ENCODE peak calls at places on chromosomes 2 and 18, in ten cellular contexts. A, E, U, K, D, C, Y, I, B and J are unnamed samples.

GRCh38 chr2:96116879-96117533 is 635 bp upstream of the ADRA2B start:
- DNase-seq in A (peak), E (peak), U (peak), K (peak), D (no peak), C (peak), Y (no peak), I (no peak), B (peak), J (peak)

GRCh38 chr2:224360801-224361251 is 41.1 kb downstream of the FAM124B start:
- DNase-seq in A (no peak), E (no peak), U (peak), K (peak), D (no peak), C (no peak), Y (no peak), I (no peak), B (no peak), J (no peak)

GRCh38 chr2:131016826-131017596 is 76.2 kb downstream of the FAM168B start:
- DNase-seq in A (no peak), E (no peak), U (peak), K (peak), D (peak), C (no peak), Y (peak), I (peak), B (no peak), J (no peak)

GRCh38 chr2:119230219-119230618 is 6.6 kb downstream of the STEAP3 start:
- DNase-seq in A (no peak), E (no peak), U (no peak), K (no peak), D (no peak), C (no peak), Y (no peak), I (no peak), B (no peak), J (no peak)

GRCh38 chr2:70596739-70597138 is 43.1 kb upstream of the TGFA start:
- DNase-seq in A (no peak), E (no peak), U (peak), K (peak), D (no peak), C (no peak), Y (peak), I (no peak), B (no peak), J (no peak)

GRCh38 chr18:74775239-74775638 is 177.6 kb downstream of the ZNF407 start:
- DNase-seq in A (no peak), E (no peak), U (peak), K (peak), D (peak), C (no peak), Y (peak), I (peak), B (no peak), J (peak)

GRCh38 chr18:51196116-51196810 is 1.2 kb downstream of the MEX3C start:
- DNase-seq in A (no peak), E (peak), U (peak), K (peak), D (no peak), C (peak), Y (peak), I (peak), B (peak), J (no peak)

GRCh38 chr2:161139098-161139987 is 20.9 kb upstream of the TANK start:
- DNase-seq in A (no peak), E (peak), U (peak), K (peak), D (no peak), C (no peak), Y (peak), I (peak), B (no peak), J (no peak)

GRCh38 chr2:206232287-206233035 is 42.0 kb upstream of the ZDBF2 start:
- DNase-seq in A (no peak), E (no peak), U (no peak), K (no peak), D (no peak), C (no peak), Y (peak), I (no peak), B (no peak), J (no peak)

GRCh38 chr2:215839816-215840215 is 173.5 kb downstream of the MREG start:
- DNase-seq in A (no peak), E (no peak), U (no peak), K (no peak), D (no peak), C (no peak), Y (no peak), I (no peak), B (no peak), J (no peak)

GRCh38 chr2:163155279-163155883 is 316.8 kb upstream of the KCNH7 start:
- DNase-seq in A (no peak), E (peak), U (peak), K (peak), D (no peak), C (no peak), Y (peak), I (no peak), B (no peak), J (no peak)

GRCh38 chr2:102637358-102637757 is 18.0 kb downstream of the SLC9A2 start:
- DNase-seq in A (no peak), E (no peak), U (no peak), K (no peak), D (no peak), C (no peak), Y (no peak), I (no peak), B (peak), J (no peak)

GRCh38 chr18:59150236-59150635 is 10.6 kb downstream of the SEC11C start:
- DNase-seq in A (no peak), E (no peak), U (no peak), K (no peak), D (no peak), C (no peak), Y (no peak), I (no peak), B (no peak), J (no peak)

GRCh38 chr18:2913398-2914005 is 66.7 kb downstream of the EMILIN2 start:
- DNase-seq in A (no peak), E (no peak), U (no peak), K (no peak), D (no peak), C (no peak), Y (no peak), I (no peak), B (no peak), J (no peak)

GRCh38 chr2:29878898-29879297 is 42.5 kb downstream of the ALK start:
- DNase-seq in A (no peak), E (no peak), U (peak), K (peak), D (no peak), C (no peak), Y (no peak), I (no peak), B (no peak), J (no peak)

GRCh38 chr18:13207274-13207673 is 11.3 kb upstream of the LDLRAD4 start:
- DNase-seq in A (no peak), E (no peak), U (no peak), K (no peak), D (no peak), C (no peak), Y (no peak), I (no peak), B (no peak), J (no peak)

GRCh38 chr2:129319422-129319717 is 660.1 kb upstream of the RAB6C start:
- DNase-seq in A (no peak), E (no peak), U (no peak), K (no peak), D (no peak), C (no peak), Y (no peak), I (no peak), B (no peak), J (no peak)

GRCh38 chr2:156753766-156754165 is 317.6 kb downstream of the GPD2 start:
- DNase-seq in A (no peak), E (no peak), U (no peak), K (no peak), D (no peak), C (no peak), Y (no peak), I (no peak), B (no peak), J (no peak)

GRCh38 chr2:144183744-144184143 is 336.2 kb downstream of the ZEB2 start:
- DNase-seq in A (peak), E (peak), U (peak), K (no peak), D (peak), C (peak), Y (peak), I (no peak), B (no peak), J (no peak)

GRCh38 chr2:16394072-16394985 is 271.3 kb downstream of the CYRIA start:
- DNase-seq in A (no peak), E (no peak), U (no peak), K (no peak), D (no peak), C (no peak), Y (no peak), I (no peak), B (no peak), J (no peak)

GRCh38 chr2:127370010-127370409 is 17.8 kb downstream of the MAP3K2 start:
- DNase-seq in A (no peak), E (no peak), U (no peak), K (no peak), D (no peak), C (no peak), Y (no peak), I (no peak), B (no peak), J (no peak)

GRCh38 chr2:42794271-42795046 is 2.1 kb upstream of the HAAO start:
- DNase-seq in A (no peak), E (peak), U (no peak), K (no peak), D (no peak), C (no peak), Y (peak), I (peak), B (peak), J (no peak)

GRCh38 chr2:176147215-176147789 is 4.0 kb upstream of the HOXD4 start:
- DNase-seq in A (no peak), E (no peak), U (no peak), K (no peak), D (no peak), C (no peak), Y (no peak), I (no peak), B (no peak), J (no peak)

GRCh38 chr2:26179446-26179907 is 6.6 kb downstream of the GAREM2 start:
- DNase-seq in A (no peak), E (no peak), U (no peak), K (no peak), D (no peak), C (no peak), Y (no peak), I (no peak), B (no peak), J (no peak)

GRCh38 chr2:239778042-239778811 is 246.9 kb downstream of the NDUFA10 start:
- DNase-seq in A (no peak), E (no peak), U (no peak), K (no peak), D (no peak), C (no peak), Y (no peak), I (no peak), B (no peak), J (no peak)

GRCh38 chr2:74867841-74868658 is 34.1 kb downstream of the HK2 start:
- DNase-seq in A (no peak), E (no peak), U (peak), K (no peak), D (no peak), C (no peak), Y (peak), I (peak), B (no peak), J (peak)

GRCh38 chr2:24831736-24832421 is 38.7 kb downstream of the CENPO start:
- DNase-seq in A (no peak), E (no peak), U (no peak), K (no peak), D (no peak), C (no peak), Y (no peak), I (no peak), B (peak), J (no peak)

GRCh38 chr2:7639476-7639875 is 722.3 kb downstream of the RNF144A start:
- DNase-seq in A (no peak), E (no peak), U (no peak), K (no peak), D (no peak), C (no peak), Y (no peak), I (no peak), B (no peak), J (no peak)

GRCh38 chr18:44871771-44872170 is 191.1 kb downstream of the SETBP1 start:
- DNase-seq in A (no peak), E (peak), U (no peak), K (no peak), D (no peak), C (no peak), Y (no peak), I (no peak), B (no peak), J (no peak)

GRCh38 chr2:223668302-223668998 is 66.3 kb upstream of the SCG2 start:
- DNase-seq in A (no peak), E (no peak), U (peak), K (no peak), D (no peak), C (no peak), Y (peak), I (peak), B (no peak), J (no peak)

GRCh38 chr2:219045937-219046550 is 4.7 kb upstream of the CFAP65 start:
- DNase-seq in A (no peak), E (peak), U (peak), K (peak), D (no peak), C (no peak), Y (no peak), I (peak), B (no peak), J (no peak)

GRCh38 chr2:197353393-197354168 is 43.0 kb upstream of the ANKRD44 start:
- DNase-seq in A (no peak), E (no peak), U (no peak), K (no peak), D (no peak), C (no peak), Y (no peak), I (no peak), B (no peak), J (no peak)

GRCh38 chr2:98088261-98088660 is 1.3 kb downstream of the VWA3B start:
- DNase-seq in A (no peak), E (peak), U (no peak), K (no peak), D (no peak), C (no peak), Y (no peak), I (no peak), B (no peak), J (no peak)

GRCh38 chr2:199136681-199137080 is 321.1 kb downstream of the SATB2 start:
- DNase-seq in A (no peak), E (no peak), U (peak), K (peak), D (peak), C (no peak), Y (peak), I (peak), B (no peak), J (peak)

GRCh38 chr2:235483313-235483712 is 10.5 kb upstream of the AGAP1 start:
- DNase-seq in A (no peak), E (no peak), U (no peak), K (no peak), D (no peak), C (no peak), Y (no peak), I (no peak), B (no peak), J (no peak)

GRCh38 chr2:166042356-166042755 is 85.5 kb downstream of the SCN1A start:
- DNase-seq in A (no peak), E (no peak), U (peak), K (peak), D (no peak), C (no peak), Y (no peak), I (no peak), B (no peak), J (no peak)

GRCh38 chr2:238875161-238875530 is 27.3 kb downstream of the TWIST2 start:
- DNase-seq in A (no peak), E (no peak), U (peak), K (no peak), D (no peak), C (no peak), Y (peak), I (no peak), B (no peak), J (no peak)

GRCh38 chr2:189698020-189698887 is 23.8 kb downstream of the ANKAR start:
- DNase-seq in A (peak), E (peak), U (peak), K (peak), D (no peak), C (no peak), Y (peak), I (peak), B (no peak), J (no peak)
- H3K4me3 ChIP-seq in A (no peak), E (no peak), U (no peak), K (no peak), D (no peak), C (no peak), Y (no peak), I (no peak), B (no peak), J (no peak)

GRCh38 chr2:207331674-207332073 is 165.9 kb upstream of the KLF7 start:
- DNase-seq in A (no peak), E (no peak), U (no peak), K (no peak), D (no peak), C (no peak), Y (no peak), I (no peak), B (no peak), J (no peak)

GRCh38 chr2:207332473-207333212 is 166.9 kb upstream of the KLF7 start:
- DNase-seq in A (no peak), E (peak), U (no peak), K (no peak), D (no peak), C (no peak), Y (no peak), I (no peak), B (no peak), J (no peak)

GRCh38 chr2:207334309-207334630 is 168.5 kb upstream of the KLF7 start:
- DNase-seq in A (no peak), E (no peak), U (no peak), K (no peak), D (no peak), C (no peak), Y (no peak), I (no peak), B (no peak), J (no peak)

GRCh38 chr2:207334631-207335371 is 169.1 kb upstream of the KLF7 start:
- DNase-seq in A (no peak), E (peak), U (peak), K (peak), D (peak), C (no peak), Y (peak), I (peak), B (no peak), J (peak)

GRCh38 chr2:207333599-207334308 is 168.0 kb upstream of the KLF7 start:
- DNase-seq in A (no peak), E (no peak), U (peak), K (peak), D (no peak), C (no peak), Y (no peak), I (no peak), B (no peak), J (peak)
- H3K4me3 ChIP-seq in A (no peak), E (peak), U (peak), K (peak), D (no peak), C (no peak), Y (peak), I (no peak), B (no peak), J (peak)

GRCh38 chr2:86704482-86704971 is 15.6 kb upstream of the RMND5A start:
- DNase-seq in A (no peak), E (no peak), U (peak), K (peak), D (peak), C (no peak), Y (peak), I (peak), B (peak), J (peak)

GRCh38 chr2:86706220-86706619 is 13.9 kb upstream of the RMND5A start:
- DNase-seq in A (no peak), E (no peak), U (no peak), K (no peak), D (no peak), C (no peak), Y (no peak), I (no peak), B (no peak), J (no peak)

GRCh38 chr2:86706935-86707334 is 13.2 kb upstream of the RMND5A start:
- DNase-seq in A (no peak), E (no peak), U (no peak), K (no peak), D (no peak), C (no peak), Y (no peak), I (no peak), B (no peak), J (no peak)

GRCh38 chr2:86700705-86701104 is 19.4 kb upstream of the RMND5A start:
- DNase-seq in A (no peak), E (no peak), U (peak), K (no peak), D (peak), C (no peak), Y (peak), I (no peak), B (no peak), J (no peak)

GRCh38 chr2:86703704-86704370 is 16.3 kb upstream of the RMND5A start:
- DNase-seq in A (no peak), E (no peak), U (peak), K (peak), D (peak), C (no peak), Y (peak), I (no peak), B (peak), J (peak)
- H3K4me3 ChIP-seq in A (no peak), E (no peak), U (peak), K (no peak), D (peak), C (no peak), Y (no peak), I (peak), B (no peak), J (no peak)

GRCh38 chr18:79677840-79678239 is 1.8 kb upstream of the CTDP1 start:
- DNase-seq in A (no peak), E (no peak), U (no peak), K (no peak), D (no peak), C (no peak), Y (no peak), I (no peak), B (no peak), J (peak)
- H3K4me3 ChIP-seq in A (no peak), E (peak), U (peak), K (peak), D (peak), C (no peak), Y (peak), I (no peak), B (no peak), J (no peak)

GRCh38 chr2:46549159-46549902 is 70.0 kb downstream of the TMEM247 start:
- DNase-seq in A (no peak), E (no peak), U (no peak), K (no peak), D (no peak), C (no peak), Y (peak), I (no peak), B (no peak), J (no peak)
- H3K4me3 ChIP-seq in A (no peak), E (no peak), U (no peak), K (no peak), D (no peak), C (no peak), Y (no peak), I (no peak), B (no peak), J (no peak)

DNA sequence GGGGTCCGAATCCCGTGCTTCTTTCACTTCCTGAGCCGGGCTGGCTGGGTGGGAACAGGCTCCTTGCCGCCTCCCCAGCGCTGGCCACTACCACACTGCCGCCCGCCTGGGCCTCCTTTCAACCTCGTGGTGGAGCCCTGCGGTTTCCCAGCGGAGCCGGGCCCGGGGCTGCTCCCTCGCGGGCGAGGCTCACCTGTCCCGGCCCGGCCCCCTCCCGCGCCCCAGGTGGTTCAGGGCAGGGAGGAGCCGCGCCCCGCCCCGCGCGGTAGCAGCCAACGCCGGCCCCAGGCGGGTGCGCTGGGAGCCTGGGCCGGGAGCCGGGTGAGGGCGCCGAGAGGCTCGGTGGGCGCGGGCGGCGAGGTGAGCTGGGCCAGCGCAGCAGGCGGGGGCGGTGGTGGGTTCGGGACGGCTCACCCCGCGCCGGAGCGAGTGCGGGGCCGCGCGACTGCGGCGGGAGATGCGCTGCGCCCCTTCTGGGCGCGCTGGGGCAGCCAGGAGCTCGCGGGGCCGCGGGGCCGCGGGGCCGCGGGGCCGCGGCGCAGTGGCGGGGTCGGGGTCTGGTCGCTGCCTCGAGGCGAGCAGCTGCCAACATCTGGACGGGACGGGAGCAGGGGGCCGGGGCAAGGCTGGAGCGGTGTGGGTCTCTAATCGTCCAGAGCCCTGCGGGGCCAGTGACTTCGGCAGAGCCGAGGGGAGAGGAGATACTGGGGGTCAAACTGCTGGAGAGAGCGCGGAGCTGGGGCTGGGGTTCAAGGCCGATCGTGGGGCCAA is at the start of gene LYPD6B:
- DNase-seq in A (no peak), E (peak), U (peak), K (peak), D (no peak), C (no peak), Y (no peak), I (no peak), B (peak), J (peak)
- H3K4me3 ChIP-seq in A (no peak), E (peak), U (peak), K (peak), D (peak), C (no peak), Y (peak), I (peak), B (peak), J (peak)

GRCh38 chr2:226965376-226965775 is 129.5 kb downstream of the RHBDD1 start:
- DNase-seq in A (no peak), E (no peak), U (no peak), K (no peak), D (no peak), C (no peak), Y (no peak), I (no peak), B (no peak), J (no peak)
- H3K4me3 ChIP-seq in A (no peak), E (no peak), U (no peak), K (no peak), D (no peak), C (no peak), Y (no peak), I (no peak), B (no peak), J (no peak)